ENCODE peak calls at places on chromosomes 11 and 22, in six cellular contexts. V is adipocyte, K is aorta, N is esophagus squamous epithelium, U is right cardiac atrium, W is ascending aorta. E is an unnamed sample.

GRCh38 chr11:101429708-101430107 is 154.1 kb downstream of the TRPC6 start:
- DNase-seq in K (no peak), N (no peak), U (no peak), W (no peak), V (no peak), E (no peak)

GRCh38 chr11:94926271-94926625 is 47.1 kb downstream of the CWC15 start:
- DNase-seq in W (no peak), V (peak; percentile 55), K (no peak), N (no peak), U (no peak), E (no peak)

GRCh38 chr11:125364085-125364822 is 131.8 kb downstream of the FEZ1 start:
- DNase-seq in K (no peak), V (peak; percentile 30), W (no peak), U (no peak), N (no peak), E (no peak)

GRCh38 chr11:12287374-12288211 is 89.8 kb upstream of the PARVA start:
- DNase-seq in V (peak; percentile 94), K (peak; percentile 94), U (peak; percentile 77), N (no peak), W (peak; percentile 78), E (no peak)

GRCh38 chr11:47467372-47467771 is 18.4 kb upstream of the RAPSN start:
- DNase-seq in N (no peak), V (no peak), W (no peak), K (peak; percentile 37), U (no peak), E (peak; percentile 34)

GRCh38 chr11:11621881-11622706 is at the start of gene GALNT18:
- DNase-seq in W (peak; percentile 36), V (peak; percentile 93), K (peak; percentile 96), N (no peak), U (peak; percentile 97), E (peak; percentile 97)

GRCh38 chr11:17714356-17714854 is 5.0 kb upstream of the MYOD1 start:
- DNase-seq in W (no peak), V (no peak), N (no peak), U (no peak), K (no peak), E (no peak)

GRCh38 chr11:83219095-83219494 is 25.6 kb downstream of the ANKRD42 start:
- DNase-seq in V (no peak), K (no peak), W (no peak), U (no peak), N (no peak), E (no peak)

GRCh38 chr22:46250783-46251125 is 661 bp upstream of the CDPF1 start:
- DNase-seq in N (no peak), K (peak; percentile 82), W (no peak), V (no peak), U (no peak), E (no peak)

GRCh38 chr11:2175659-2176058 is 4.0 kb upstream of the TH start:
- DNase-seq in N (no peak), V (peak; percentile 12), U (no peak), K (no peak), W (no peak), E (no peak)

GRCh38 chr11:61642162-61642561 is 38.0 kb upstream of the DAGLA start:
- DNase-seq in W (no peak), N (no peak), K (no peak), V (no peak), U (no peak), E (no peak)

GRCh38 chr22:20638143-20638870 is 130.9 kb downstream of the MED15 start:
- DNase-seq in N (no peak), U (no peak), V (no peak), W (no peak), K (no peak), E (no peak)

GRCh38 chr11:100824041-100824440 is 137.0 kb downstream of the ARHGAP42 start:
- DNase-seq in W (no peak), K (no peak), N (no peak), U (no peak), V (peak; percentile 25), E (no peak)

GRCh38 chr11:46327829-46328228 is 19.4 kb upstream of the DGKZ start:
- DNase-seq in V (no peak), U (no peak), N (no peak), K (no peak), W (no peak), E (no peak)

GRCh38 chr11:94725071-94725470 is 43.1 kb upstream of the AMOTL1 start:
- DNase-seq in U (no peak), W (no peak), N (no peak), K (no peak), V (no peak), E (no peak)

GRCh38 chr11:10324474-10324873 is 19.6 kb downstream of the ADM start:
- DNase-seq in W (no peak), K (no peak), U (no peak), V (peak; percentile 86), N (no peak), E (no peak)

GRCh38 chr11:71298016-71298550 is 45.7 kb upstream of the SHANK2 start:
- DNase-seq in N (no peak), V (no peak), K (no peak), U (no peak), W (no peak), E (no peak)

GRCh38 chr22:23533328-23533762 is 46.7 kb downstream of the IGLL1 start:
- DNase-seq in N (no peak), U (no peak), W (no peak), K (peak; percentile 57), V (peak; percentile 11), E (no peak)

GRCh38 chr22:35777335-35777975 is 59.8 kb downstream of the APOL5 start:
- DNase-seq in V (peak; percentile 73), U (no peak), K (no peak), N (no peak), W (no peak), E (no peak)

GRCh38 chr11:132205496-132205895 is 835.1 kb downstream of the NTM start:
- DNase-seq in N (no peak), W (no peak), V (no peak), K (no peak), U (no peak), E (no peak)

GRCh38 chr11:97078443-97078842 is 688.6 kb downstream of the JRKL start:
- DNase-seq in K (no peak), W (no peak), V (no peak), N (no peak), U (no peak), E (no peak)

GRCh38 chr11:19642185-19642591 is 70.4 kb upstream of the NAV2 start:
- DNase-seq in K (no peak), W (no peak), V (peak; percentile 34), N (no peak), U (peak; percentile 52), E (no peak)

GRCh38 chr11:111770581-111771134 is 4.5 kb upstream of the PPP2R1B start:
- DNase-seq in K (no peak), N (no peak), V (no peak), U (no peak), W (no peak), E (no peak)

GRCh38 chr11:62854013-62854824 is 14.8 kb upstream of the WDR74 start:
- DNase-seq in N (no peak), W (no peak), U (no peak), K (no peak), V (no peak), E (no peak)

GRCh38 chr22:29391546-29391945 is 3.2 kb upstream of the AP1B1 start:
- DNase-seq in V (no peak), K (no peak), U (no peak), N (no peak), W (no peak), E (no peak)

GRCh38 chr22:29727248-29727551 is 7.4 kb downstream of the CABP7 start:
- DNase-seq in V (peak; percentile 62), K (no peak), N (no peak), U (peak; percentile 85), W (no peak), E (no peak)

GRCh38 chr11:10943968-10944367 is 86.1 kb upstream of the ZBED5 start:
- DNase-seq in W (no peak), K (no peak), V (no peak), N (no peak), U (no peak), E (no peak)

GRCh38 chr22:27378343-27378800 is 423.2 kb downstream of the MN1 start:
- DNase-seq in N (no peak), K (no peak), U (no peak), V (no peak), W (no peak), E (no peak)

GRCh38 chr11:43736502-43737193 is 56.1 kb downstream of the HSD17B12 start:
- DNase-seq in W (no peak), V (peak; percentile 85), K (no peak), U (no peak), N (no peak), E (no peak)

GRCh38 chr11:43737194-43737575 is 56.6 kb downstream of the HSD17B12 start:
- DNase-seq in K (no peak), V (peak; percentile 45), N (no peak), U (no peak), W (no peak), E (no peak)

GRCh38 chr11:43735115-43735514 is 54.6 kb downstream of the HSD17B12 start:
- DNase-seq in N (no peak), V (no peak), U (no peak), W (no peak), K (no peak), E (no peak)

GRCh38 chr11:43735931-43736330 is 55.4 kb downstream of the HSD17B12 start:
- DNase-seq in U (no peak), W (no peak), V (peak; percentile 63), N (no peak), K (no peak), E (no peak)

GRCh38 chr11:43738600-43739409 is 58.3 kb downstream of the HSD17B12 start:
- DNase-seq in N (no peak), W (no peak), V (peak; percentile 94), U (no peak), K (no peak), E (no peak)
- H3K4me3 ChIP-seq in N (no peak overlapping the region), W (no peak overlapping the region), V (peak overlapping the region; percentile 64), U (no peak overlapping the region), K (no peak overlapping the region), E (no peak overlapping the region)

GRCh38 chr11:27466363-27466762 is 6.2 kb downstream of the LGR4 start:
- DNase-seq in U (no peak), N (no peak), W (no peak), V (no peak), K (no peak), E (no peak)
- H3K4me1 ChIP-seq in U (peaks cover 6% of the 10 kb centered on the region), N (peaks cover 96% of the 10 kb centered on the region), W (peaks cover 28% of the 10 kb centered on the region), V (peaks cover 45% of the 10 kb centered on the region), K (peaks cover 7% of the 10 kb centered on the region), E (peaks cover 21% of the 10 kb centered on the region)

DNA sequence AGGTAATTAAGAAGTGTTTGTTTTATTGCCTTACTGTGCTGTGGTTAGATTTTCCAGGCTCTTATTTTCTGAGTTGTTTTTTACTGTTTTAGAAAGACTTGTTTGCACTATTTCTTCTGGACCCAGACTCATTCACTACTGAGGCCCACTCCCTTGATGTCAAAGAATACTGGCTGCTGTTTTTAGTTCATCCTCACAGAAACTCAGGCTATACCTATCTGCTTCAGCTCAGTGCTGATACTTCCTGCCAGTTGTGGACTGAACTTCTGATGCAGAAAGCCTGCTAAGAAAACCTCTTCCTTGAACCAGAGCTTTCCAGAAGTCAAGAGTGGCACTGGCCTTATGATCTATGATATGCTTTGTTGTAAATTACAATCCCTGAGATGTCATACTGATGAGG is 15.9 kb upstream of the PIK3IP1 start:
- DNase-seq in N (no peak), W (no peak), V (no peak), K (no peak), U (no peak), E (no peak)
- H3K4me3 ChIP-seq in N (no peak overlapping the region), W (no peak overlapping the region), V (no peak overlapping the region), K (no peak overlapping the region), U (no peak overlapping the region), E (no peak overlapping the region)

GRCh38 chr22:24986816-24987215 is 34.3 kb downstream of the KIAA1671 start:
- DNase-seq in V (no peak), W (no peak), K (no peak), U (no peak), N (no peak), E (no peak)
- H3K4me1 ChIP-seq in V (peaks cover 33% of the 10 kb centered on the region), W (peaks cover 20% of the 10 kb centered on the region), K (no peaks in the 10 kb centered on the region), U (peaks cover 20% of the 10 kb centered on the region), N (peaks cover 74% of the 10 kb centered on the region), E (no peaks in the 10 kb centered on the region)

GRCh38 chr22:37199839-37200161 is 11.8 kb upstream of the C1QTNF6 start:
- DNase-seq in K (no peak), U (no peak), N (no peak), W (no peak), V (no peak), E (no peak)
- H3K4me3 ChIP-seq in K (no peak overlapping the region), U (no peak overlapping the region), N (peak overlapping the region; percentile 80), W (peak overlapping the region; percentile 38), V (peak overlapping the region; percentile 91), E (no peak overlapping the region)

E was measured in pancreas.